ENCODE peak calls at places on chromosomes 13 and 19, in seven cellular contexts. Z, O, G, E, V, C and J are unnamed samples.

GRCh38 chr13:99215466-99215865 is 14.8 kb downstream of the UBAC2 start:
- DNase-seq in E (no peak), V (no peak), O (no peak), Z (no peak), C (no peak), G (peak; percentile 43), J (no peak)

GRCh38 chr13:98576963-98577822 is at the start of gene STK24:
- DNase-seq in G (peak; percentile 54), E (peak; percentile 92), C (no peak), V (peak; percentile 27), Z (peak; percentile 74), O (peak; percentile 77), J (peak; percentile 69)

GRCh38 chr13:34967851-34968562 is 25.9 kb downstream of the NBEA start:
- DNase-seq in V (no peak), G (no peak), Z (no peak), C (no peak), E (no peak), O (no peak), J (no peak)

GRCh38 chr13:33260168-33261098 is 25.1 kb downstream of the STARD13 start:
- DNase-seq in Z (peak; percentile 70), G (no peak), V (no peak), O (no peak), C (no peak), E (no peak), J (no peak)

GRCh38 chr19:46610851-46611770 is 10.0 kb downstream of the CALM3 start:
- DNase-seq in Z (peak; percentile 36), V (no peak), O (no peak), C (no peak), E (no peak), G (no peak), J (no peak)

GRCh38 chr19:12676384-12676792 is 5.3 kb downstream of the DHPS start:
- DNase-seq in C (no peak), E (peak; percentile 78), Z (peak; percentile 66), V (peak; percentile 83), G (peak; percentile 92), O (peak; percentile 93), J (peak; percentile 80)

GRCh38 chr19:43562698-43563241 is 12.6 kb downstream of the XRCC1 start:
- DNase-seq in O (no peak), G (no peak), Z (peak; percentile 76), V (peak; percentile 54), C (no peak), E (peak; percentile 88), J (no peak)

GRCh38 chr13:30332516-30333165 is 25.3 kb upstream of the KATNAL1 start:
- DNase-seq in C (no peak), O (no peak), G (no peak), V (no peak), Z (no peak), E (no peak), J (no peak)

GRCh38 chr19:56350416-56351045 is 35.9 kb upstream of the ZSCAN5A start:
- DNase-seq in G (no peak), C (no peak), E (peak; percentile 56), Z (peak; percentile 41), O (peak; percentile 60), V (peak; percentile 11), J (peak; percentile 46)

GRCh38 chr19:29793116-29793727 is 18.6 kb upstream of the CCNE1 start:
- DNase-seq in V (no peak), Z (no peak), O (no peak), C (no peak), G (no peak), E (no peak), J (no peak)

GRCh38 chr13:113862766-113863510 is 938 bp downstream of the GAS6 start:
- DNase-seq in O (peak; percentile 63), V (peak; percentile 49), E (peak; percentile 43), C (no peak), Z (no peak), G (peak; percentile 60), J (no peak)

GRCh38 chr13:104833221-104833620 is 1702.2 kb downstream of the EFNB2 start:
- DNase-seq in Z (no peak), V (no peak), C (no peak), G (no peak), E (no peak), O (peak; percentile 33), J (no peak)

GRCh38 chr13:94033830-94034642 is 445.4 kb downstream of the DCT start:
- DNase-seq in Z (peak; percentile 3), V (no peak), C (no peak), O (no peak), G (no peak), E (no peak), J (no peak)

GRCh38 chr19:46860846-46861690 is at the start of gene ARHGAP35:
- DNase-seq in C (no peak), G (peak; percentile 82), V (no peak), Z (no peak), O (no peak), E (no peak), J (no peak)

GRCh38 chr19:58345558-58345957 is 7.7 kb downstream of the A1BG start:
- DNase-seq in Z (no peak), V (no peak), E (peak; percentile 15), G (no peak), C (no peak), O (no peak), J (no peak)

GRCh38 chr19:27876489-27876888 is 1336.5 kb downstream of the UQCRFS1 start:
- DNase-seq in O (no peak), Z (no peak), V (no peak), C (no peak), G (no peak), E (no peak), J (no peak)

GRCh38 chr19:5001547-5002131 is 32.7 kb downstream of the KDM4B start:
- DNase-seq in G (peak; percentile 61), C (no peak), E (peak; percentile 55), Z (peak; percentile 71), O (peak; percentile 57), V (peak; percentile 66), J (no peak)

GRCh38 chr13:24081388-24081787 is 79.1 kb upstream of the SPATA13 start:
- DNase-seq in E (peak; percentile 58), Z (peak; percentile 58), O (no peak), C (no peak), G (no peak), V (no peak), J (no peak)

GRCh38 chr13:94612050-94612449 is 10.4 kb downstream of the GPR180 start:
- DNase-seq in V (no peak), E (no peak), C (no peak), G (no peak), Z (no peak), O (no peak), J (no peak)

GRCh38 chr19:18104793-18105131 is 7.2 kb downstream of the MAST3 start:
- DNase-seq in V (no peak), Z (no peak), G (no peak), C (no peak), E (no peak), O (no peak), J (no peak)
- H3K9ac ChIP-seq in V (peak overlapping the region; percentile 21), Z (peak overlapping the region; percentile 36), G (no peak overlapping the region), C (no peak overlapping the region), E (peak overlapping the region; percentile 81), O (peak overlapping the region; percentile 55), J (no peak overlapping the region)

GRCh38 chr19:49781394-49781793 is 14.6 kb downstream of the AP2A1 start:
- DNase-seq in V (no peak), Z (no peak), C (no peak), E (no peak), G (no peak), O (no peak), J (no peak)

GRCh38 chr19:49779731-49780578 is 13.2 kb downstream of the AP2A1 start:
- DNase-seq in E (no peak), V (no peak), G (no peak), Z (no peak), C (no peak), O (no peak), J (no peak)

GRCh38 chr19:49782515-49782914 is 15.7 kb downstream of the AP2A1 start:
- DNase-seq in C (no peak), E (no peak), Z (no peak), O (no peak), V (no peak), G (no peak), J (no peak)

GRCh38 chr19:49776371-49776764 is 9.6 kb downstream of the AP2A1 start:
- DNase-seq in O (no peak), E (no peak), G (no peak), V (no peak), C (no peak), Z (no peak), J (no peak)

GRCh38 chr19:49780861-49781260 is 14.1 kb downstream of the AP2A1 start:
- DNase-seq in V (no peak), G (no peak), O (peak; percentile 37), Z (no peak), E (no peak), C (no peak), J (no peak)
- H3K18ac ChIP-seq in V (no peak overlapping the region), G (no peak overlapping the region), O (no peak overlapping the region), Z (no peak overlapping the region), E (no peak overlapping the region), C (no peak overlapping the region), J (no peak overlapping the region)

GRCh38 chr13:112469071-112469745 is 93.1 kb downstream of the SPACA7 start:
- DNase-seq in C (no peak), V (no peak), Z (no peak), E (no peak), G (no peak), O (no peak), J (no peak)
- H2BK5ac ChIP-seq in C (no peak overlapping the region), V (no peak overlapping the region), Z (no peak overlapping the region), E (no peak overlapping the region), G (no peak overlapping the region), O (no peak overlapping the region), J (no peak overlapping the region)

GRCh38 chr13:27171830-27172494 is 351 bp upstream of the USP12 start:
- DNase-seq in O (peak; percentile 92), C (no peak), Z (peak; percentile 90), V (peak; percentile 91), G (peak; percentile 85), E (peak; percentile 90), J (peak; percentile 86)

GRCh38 chr13:27172495-27172842 is 858 bp upstream of the USP12 start:
- DNase-seq in G (no peak), Z (peak; percentile 63), C (no peak), V (peak; percentile 45), O (no peak), E (no peak), J (no peak)

GRCh38 chr13:27177852-27178251 is 6.2 kb upstream of the USP12 start:
- DNase-seq in Z (no peak), O (peak; percentile 64), E (no peak), V (no peak), C (no peak), G (peak; percentile 81), J (no peak)

GRCh38 chr13:27176772-27177171 is 5.2 kb upstream of the USP12 start:
- DNase-seq in G (no peak), O (no peak), Z (no peak), C (no peak), E (no peak), V (no peak), J (no peak)

DNA sequence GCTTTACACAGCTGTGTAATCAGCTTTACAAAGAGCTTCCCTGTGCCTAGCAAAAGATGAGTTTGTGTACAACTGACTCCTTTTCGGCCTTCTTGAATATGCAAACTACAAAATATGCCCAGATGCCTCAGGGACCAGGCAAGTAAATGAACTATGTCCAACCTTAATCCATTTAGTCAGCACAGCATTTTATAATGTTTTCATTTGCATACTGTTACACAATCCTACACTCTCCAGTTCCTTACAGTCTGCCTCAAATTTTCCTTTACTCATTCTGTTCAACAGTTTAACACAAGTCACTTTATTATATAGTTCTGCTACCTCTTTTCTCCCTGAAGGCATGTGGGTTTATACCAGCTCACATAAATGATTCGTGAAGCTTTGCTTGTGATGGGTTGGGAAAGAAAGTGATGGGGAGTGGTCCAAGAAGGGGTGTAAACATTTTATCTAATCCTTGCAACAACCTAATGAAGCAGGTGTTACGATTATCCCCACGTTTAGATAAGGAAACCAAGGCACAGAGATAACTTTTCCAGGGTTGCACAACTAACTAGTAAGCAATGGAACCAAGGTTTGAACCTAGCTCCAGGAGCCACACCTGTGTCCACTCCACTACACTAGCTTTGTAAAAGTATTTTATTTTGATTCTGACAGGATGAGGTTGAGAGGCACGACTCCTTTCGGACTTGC is 3.3 kb upstream of the USP12 start:
- DNase-seq in V (no peak), C (no peak), O (no peak), E (peak; percentile 52), Z (peak; percentile 48), G (no peak), J (no peak)
- H3K9ac ChIP-seq in V (no peak overlapping the region), C (no peak overlapping the region), O (no peak overlapping the region), E (peak overlapping the region; percentile 56), Z (no peak overlapping the region), G (no peak overlapping the region), J (no peak overlapping the region)